ENCODE peak calls at places on chromosomes 6 and 20, in four cellular contexts. U is IMR-90, F is H1, Q is mesendoderm. B is an unnamed sample.

GRCh38 chr6:2245954-2246863 is 804 bp upstream of the GMDS start:
- DNase-seq in U (peak; percentile 62), F (no peak), Q (peak; percentile 63), B (peak; percentile 70)

GRCh38 chr6:97630592-97630991 is 347.6 kb upstream of the MMS22L start:
- DNase-seq in U (peak; percentile 41), F (no peak), Q (no peak), B (no peak)

GRCh38 chr6:139330841-139331500 is 39.2 kb upstream of the TXLNB start:
- DNase-seq in U (peak; percentile 10), F (no peak), Q (no peak), B (no peak)

GRCh38 chr6:12150812-12151432 is 138.8 kb downstream of the HIVEP1 start:
- DNase-seq in U (no peak), F (no peak), Q (peak; percentile 66), B (peak; percentile 63)

GRCh38 chr6:56314683-56315523 is 67.5 kb upstream of the COL21A1 start:
- DNase-seq in U (peak; percentile 50), F (no peak), Q (peak; percentile 49), B (peak; percentile 40)

GRCh38 chr20:4508773-4509172 is 212.9 kb upstream of the PRND start:
- DNase-seq in U (no peak), F (no peak), Q (peak; percentile 69), B (no peak)

GRCh38 chr6:125888989-125889656 is 67.4 kb upstream of the HINT3 start:
- DNase-seq in U (peak; percentile 40), F (no peak), Q (peak; percentile 78), B (peak; percentile 51)

GRCh38 chr6:2376429-2377355 is 131.3 kb upstream of the GMDS start:
- DNase-seq in U (peak; percentile 31), F (no peak), Q (no peak), B (no peak)

GRCh38 chr6:116392158-116393032 is 21.6 kb downstream of the DSE start:
- DNase-seq in U (peak; percentile 38), F (no peak), Q (no peak), B (no peak)

GRCh38 chr6:43243649-43244321 is 504 bp downstream of the TTBK1 start:
- DNase-seq in U (no peak), F (no peak), Q (no peak), B (peak; percentile 39)

GRCh38 chr6:57021086-57021720 is 25.3 kb upstream of the KIAA1586 start:
- DNase-seq in U (peak; percentile 64), F (no peak), Q (peak; percentile 68), B (no peak)

GRCh38 chr6:158911746-158912158 is 88.2 kb downstream of the RSPH3 start:
- DNase-seq in U (no peak), F (no peak), Q (no peak), B (no peak)

GRCh38 chr6:137952247-137952646 is 85.2 kb downstream of the TNFAIP3 start:
- DNase-seq in U (no peak), F (no peak), Q (no peak), B (no peak)

GRCh38 chr6:101268541-101268940 is 125.0 kb upstream of the GRIK2 start:
- DNase-seq in U (no peak), F (no peak), Q (peak; percentile 17), B (no peak)

GRCh38 chr6:126170875-126171489 is 168.9 kb upstream of the CENPW start:
- DNase-seq in U (peak; percentile 26), F (no peak), Q (peak; percentile 62), B (no peak)

GRCh38 chr20:31708839-31709534 is 13.7 kb downstream of the BCL2L1 start:
- DNase-seq in U (no peak), F (no peak), Q (no peak), B (no peak)

GRCh38 chr6:78062993-78063392 is 410.2 kb downstream of the MEI4 start:
- DNase-seq in U (no peak), F (no peak), Q (no peak), B (no peak)

GRCh38 chr20:63651942-63652191 is 1.4 kb downstream of the STMN3 start:
- DNase-seq in U (no peak), F (no peak), Q (no peak), B (no peak)

GRCh38 chr20:18609741-18610140 is 21.9 kb downstream of the DTD1 start:
- DNase-seq in U (no peak), F (no peak), Q (no peak), B (no peak)

GRCh38 chr6:130906736-130907381 is 79.7 kb downstream of the SMLR1 start:
- DNase-seq in U (peak; percentile 88), F (no peak), Q (no peak), B (no peak)

GRCh38 chr6:3442444-3443220 is 14.2 kb downstream of the SLC22A23 start:
- DNase-seq in U (peak; percentile 76), F (no peak), Q (peak; percentile 71), B (no peak)

GRCh38 chr6:52697903-52698302 is 27.0 kb downstream of the TMEM14A start:
- DNase-seq in U (no peak), F (no peak), Q (peak; percentile 43), B (no peak)

GRCh38 chr6:113873043-113873667 is 16.0 kb downstream of the MARCKS start:
- DNase-seq in U (no peak), F (no peak), Q (no peak), B (no peak)

GRCh38 chr6:14584450-14584849 is 466.9 kb downstream of the CD83 start:
- DNase-seq in U (peak; percentile 22), F (no peak), Q (no peak), B (no peak)

GRCh38 chr6:37625591-37626374 is 71.9 kb downstream of the MDGA1 start:
- DNase-seq in U (no peak), F (no peak), Q (no peak), B (peak; percentile 47)

GRCh38 chr6:28005124-28005662 is 48.2 kb downstream of the OR2B6 start:
- DNase-seq in U (no peak), F (no peak), Q (no peak), B (no peak)

GRCh38 chr6:28008053-28008452 is 51.0 kb downstream of the OR2B6 start:
- DNase-seq in U (no peak), F (no peak), Q (no peak), B (no peak)

GRCh38 chr6:28005975-28006374 is 48.9 kb downstream of the OR2B6 start:
- DNase-seq in U (no peak), F (no peak), Q (peak; percentile 62), B (no peak)

GRCh38 chr6:28011716-28012115 is 54.7 kb downstream of the OR2B6 start:
- DNase-seq in U (no peak), F (no peak), Q (no peak), B (no peak)

DNA sequence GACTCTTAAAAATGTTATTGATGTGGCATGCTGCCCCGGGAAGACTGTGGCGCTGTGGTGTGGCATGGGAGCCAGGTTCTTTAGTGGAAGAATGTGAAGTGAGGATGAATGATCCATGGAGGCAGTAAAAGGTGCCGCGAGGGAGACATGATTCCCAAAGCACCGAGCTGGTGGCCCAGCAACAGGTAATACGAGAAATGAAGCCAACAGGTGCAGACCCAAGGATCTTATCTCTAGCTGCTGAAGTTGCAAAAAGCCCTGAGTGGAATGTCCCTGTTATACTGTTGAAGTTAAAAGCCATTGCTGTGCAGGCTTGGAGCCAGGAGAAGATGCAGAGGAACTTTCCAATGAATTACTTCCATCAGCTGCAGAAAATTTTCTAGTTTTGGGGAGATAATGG is 53.5 kb downstream of the OR2B6 start:
- DNase-seq in U (no peak), F (no peak), Q (no peak), B (no peak)
- H3K4me1 ChIP-seq in U (no peaks in the 10 kb centered on the region), F (peaks cover 1% of the 10 kb centered on the region), Q (no peaks in the 10 kb centered on the region), B (peaks cover 2% of the 10 kb centered on the region)

DNA sequence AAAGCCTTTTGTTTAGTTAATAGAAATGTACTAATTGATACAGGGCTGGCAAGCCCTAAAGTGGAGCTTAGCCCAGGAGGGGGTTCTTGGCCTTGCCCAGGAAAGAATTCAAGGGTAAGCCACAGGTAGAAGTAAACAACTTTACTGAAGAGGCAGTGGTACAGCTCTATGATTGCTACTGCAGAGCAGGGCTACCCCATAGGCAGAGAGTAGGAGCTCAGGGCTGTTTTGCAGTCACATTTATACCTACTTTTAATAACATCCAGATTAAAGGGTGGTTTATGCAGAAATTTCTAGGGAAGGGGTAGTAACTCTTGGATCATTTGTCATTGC is 680.4 kb upstream of the GJE1 start:
- DNase-seq in U (no peak), F (no peak), Q (peak; percentile 18), B (no peak)
- H4K5ac ChIP-seq in U (peak overlapping the region; percentile 91), F (no peak overlapping the region), Q (no peak overlapping the region), B (no peak overlapping the region)

GRCh38 chr6:151391471-151392428 is at the start of gene ZBTB2:
- DNase-seq in U (peak; percentile 89), F (peak; percentile 41), Q (peak; percentile 95), B (peak; percentile 80)

GRCh38 chr6:151392429-151392828 is 1.1 kb upstream of the ZBTB2 start:
- DNase-seq in U (no peak), F (no peak), Q (no peak), B (no peak)

GRCh38 chr6:151390276-151391020 is 911 bp downstream of the ZBTB2 start:
- DNase-seq in U (peak; percentile 98), F (peak; percentile 94), Q (peak; percentile 100), B (peak; percentile 98)

GRCh38 chr6:151391021-151391470 is 313 bp downstream of the ZBTB2 start:
- DNase-seq in U (peak; percentile 60), F (no peak), Q (peak; percentile 85), B (peak; percentile 71)

DNA sequence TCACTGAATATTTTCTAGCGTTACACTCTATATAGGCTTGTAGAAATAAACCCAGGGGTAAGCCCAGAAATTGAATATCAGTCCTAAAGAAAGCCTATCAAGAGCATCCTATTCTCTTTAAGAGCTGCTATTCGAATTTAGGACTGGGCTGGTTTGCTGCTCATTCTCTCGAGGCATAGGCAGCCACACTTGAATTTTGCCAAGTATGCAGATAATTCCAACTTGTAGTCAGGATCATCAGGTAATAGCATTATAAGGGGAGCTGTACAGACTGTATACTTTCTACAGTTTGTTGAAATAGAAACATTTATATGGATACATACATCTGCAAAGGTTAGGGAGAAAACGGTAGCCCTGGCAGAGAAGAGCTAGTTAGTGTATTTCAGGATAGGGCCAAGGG is 2.1 kb upstream of the ZBTB2 start:
- DNase-seq in U (no peak), F (no peak), Q (no peak), B (no peak)
- H3K4me1 ChIP-seq in U (peaks cover 2% of the 10 kb centered on the region), F (peaks cover 9% of the 10 kb centered on the region), Q (peaks cover 2% of the 10 kb centered on the region), B (peaks cover 2% of the 10 kb centered on the region)

GRCh38 chr6:98970469-98970868 is 22.7 kb upstream of the FBXL4 start:
- DNase-seq in U (no peak), F (no peak), Q (no peak), B (no peak)
- H4K5ac ChIP-seq in U (no peak overlapping the region), F (no peak overlapping the region), Q (no peak overlapping the region), B (no peak overlapping the region)